ENCODE peak calls at places on chromosomes 1 and 21, in eight cellular contexts. One of them, this sample, is unnamed.

GRCh38 chr1:20123696-20124450 is 4.5 kb upstream of the PLA2G2D start:
- DNase-seq in activated T-cell treated with anti-CD3 and anti-CD28 coated beads, Interleukin-2, amount 50 U/mL, for 72 hours: no peak
- DNase-seq in HS-5: no peak
- DNase-seq in neural progenitor cell: no peak
- DNase-seq in tibial artery: no peak
- DNase-seq in CD4-positive, alpha-beta T cell: no peak
- DNase-seq in midbrain: no peak
- DNase-seq in effector memory CD4-positive, alpha-beta T cell: no peak
- DNase-seq in this sample: no peak

GRCh38 chr1:204453141-204453772 is 41.3 kb downstream of the PIK3C2B start:
- DNase-seq in neural progenitor cell: no peak
- DNase-seq in CD4-positive, alpha-beta T cell: peak
- DNase-seq in activated T-cell treated with anti-CD3 and anti-CD28 coated beads, Interleukin-2, amount 50 U/mL, for 72 hours: peak
- DNase-seq in tibial artery: no peak
- DNase-seq in effector memory CD4-positive, alpha-beta T cell: peak
- DNase-seq in HS-5: no peak
- DNase-seq in midbrain: no peak
- DNase-seq in this sample: no peak

GRCh38 chr1:229093546-229094336 is 177.2 kb upstream of the RAB4A start:
- DNase-seq in activated T-cell treated with anti-CD3 and anti-CD28 coated beads, Interleukin-2, amount 50 U/mL, for 72 hours: no peak
- DNase-seq in midbrain: no peak
- DNase-seq in HS-5: no peak
- DNase-seq in tibial artery: no peak
- DNase-seq in effector memory CD4-positive, alpha-beta T cell: no peak
- DNase-seq in neural progenitor cell: no peak
- DNase-seq in CD4-positive, alpha-beta T cell: no peak
- DNase-seq in this sample: no peak

GRCh38 chr1:213123532-213123931 is 72.5 kb downstream of the RPS6KC1 start:
- DNase-seq in activated T-cell treated with anti-CD3 and anti-CD28 coated beads, Interleukin-2, amount 50 U/mL, for 72 hours: no peak
- DNase-seq in neural progenitor cell: no peak
- DNase-seq in CD4-positive, alpha-beta T cell: no peak
- DNase-seq in effector memory CD4-positive, alpha-beta T cell: no peak
- DNase-seq in HS-5: peak
- DNase-seq in tibial artery: no peak
- DNase-seq in midbrain: no peak
- DNase-seq in this sample: no peak

GRCh38 chr1:248404024-248404423 is 1.2 kb downstream of the OR2T1 start:
- DNase-seq in tibial artery: no peak
- DNase-seq in midbrain: no peak
- DNase-seq in neural progenitor cell: no peak
- DNase-seq in CD4-positive, alpha-beta T cell: no peak
- DNase-seq in effector memory CD4-positive, alpha-beta T cell: no peak
- DNase-seq in HS-5: peak
- DNase-seq in activated T-cell treated with anti-CD3 and anti-CD28 coated beads, Interleukin-2, amount 50 U/mL, for 72 hours: no peak
- DNase-seq in this sample: no peak

GRCh38 chr1:180969429-180969828 is 53.2 kb downstream of the STX6 start:
- DNase-seq in HS-5: no peak
- DNase-seq in midbrain: no peak
- DNase-seq in CD4-positive, alpha-beta T cell: no peak
- DNase-seq in activated T-cell treated with anti-CD3 and anti-CD28 coated beads, Interleukin-2, amount 50 U/mL, for 72 hours: no peak
- DNase-seq in neural progenitor cell: no peak
- DNase-seq in effector memory CD4-positive, alpha-beta T cell: no peak
- DNase-seq in tibial artery: no peak
- DNase-seq in this sample: no peak

GRCh38 chr1:186033744-186034345 is 299.7 kb downstream of the HMCN1 start:
- DNase-seq in HS-5: peak
- DNase-seq in tibial artery: no peak
- DNase-seq in activated T-cell treated with anti-CD3 and anti-CD28 coated beads, Interleukin-2, amount 50 U/mL, for 72 hours: no peak
- DNase-seq in neural progenitor cell: no peak
- DNase-seq in midbrain: no peak
- DNase-seq in effector memory CD4-positive, alpha-beta T cell: no peak
- DNase-seq in CD4-positive, alpha-beta T cell: no peak
- DNase-seq in this sample: no peak

GRCh38 chr21:42565886-42566523 is 52.4 kb downstream of the SLC37A1 start:
- DNase-seq in HS-5: no peak
- DNase-seq in activated T-cell treated with anti-CD3 and anti-CD28 coated beads, Interleukin-2, amount 50 U/mL, for 72 hours: no peak
- DNase-seq in midbrain: no peak
- DNase-seq in tibial artery: peak
- DNase-seq in effector memory CD4-positive, alpha-beta T cell: no peak
- DNase-seq in neural progenitor cell: no peak
- DNase-seq in CD4-positive, alpha-beta T cell: no peak
- DNase-seq in this sample: no peak

GRCh38 chr21:15731243-15731613 is 1.4 kb downstream of the USP25 start:
- DNase-seq in HS-5: no peak
- DNase-seq in effector memory CD4-positive, alpha-beta T cell: no peak
- DNase-seq in tibial artery: no peak
- DNase-seq in activated T-cell treated with anti-CD3 and anti-CD28 coated beads, Interleukin-2, amount 50 U/mL, for 72 hours: no peak
- DNase-seq in neural progenitor cell: no peak
- DNase-seq in midbrain: no peak
- DNase-seq in CD4-positive, alpha-beta T cell: no peak
- DNase-seq in this sample: no peak

GRCh38 chr1:185585770-185586169 is 148.4 kb upstream of the HMCN1 start:
- DNase-seq in neural progenitor cell: no peak
- DNase-seq in HS-5: no peak
- DNase-seq in CD4-positive, alpha-beta T cell: no peak
- DNase-seq in effector memory CD4-positive, alpha-beta T cell: no peak
- DNase-seq in activated T-cell treated with anti-CD3 and anti-CD28 coated beads, Interleukin-2, amount 50 U/mL, for 72 hours: no peak
- DNase-seq in midbrain: no peak
- DNase-seq in tibial artery: no peak
- DNase-seq in this sample: no peak

GRCh38 chr1:220219136-220219442 is 53.2 kb downstream of the RAB3GAP2 start:
- DNase-seq in midbrain: no peak
- DNase-seq in effector memory CD4-positive, alpha-beta T cell: no peak
- DNase-seq in neural progenitor cell: no peak
- DNase-seq in CD4-positive, alpha-beta T cell: no peak
- DNase-seq in activated T-cell treated with anti-CD3 and anti-CD28 coated beads, Interleukin-2, amount 50 U/mL, for 72 hours: no peak
- DNase-seq in HS-5: no peak
- DNase-seq in tibial artery: no peak
- DNase-seq in this sample: no peak

GRCh38 chr1:114299331-114300005 is 145.8 kb upstream of the SYT6 start:
- DNase-seq in CD4-positive, alpha-beta T cell: no peak
- DNase-seq in effector memory CD4-positive, alpha-beta T cell: no peak
- DNase-seq in midbrain: no peak
- DNase-seq in neural progenitor cell: no peak
- DNase-seq in tibial artery: no peak
- DNase-seq in HS-5: no peak
- DNase-seq in activated T-cell treated with anti-CD3 and anti-CD28 coated beads, Interleukin-2, amount 50 U/mL, for 72 hours: no peak
- DNase-seq in this sample: no peak

GRCh38 chr1:160629286-160630210 is 17.3 kb downstream of the SLAMF1 start:
- DNase-seq in HS-5: no peak
- DNase-seq in effector memory CD4-positive, alpha-beta T cell: peak
- DNase-seq in activated T-cell treated with anti-CD3 and anti-CD28 coated beads, Interleukin-2, amount 50 U/mL, for 72 hours: peak
- DNase-seq in CD4-positive, alpha-beta T cell: peak
- DNase-seq in tibial artery: no peak
- DNase-seq in midbrain: peak
- DNase-seq in neural progenitor cell: no peak
- DNase-seq in this sample: no peak

GRCh38 chr1:246565751-246566127 is 322 bp downstream of the TFB2M start:
- DNase-seq in activated T-cell treated with anti-CD3 and anti-CD28 coated beads, Interleukin-2, amount 50 U/mL, for 72 hours: no peak
- DNase-seq in HS-5: no peak
- DNase-seq in neural progenitor cell: peak
- DNase-seq in tibial artery: no peak
- DNase-seq in effector memory CD4-positive, alpha-beta T cell: no peak
- DNase-seq in midbrain: no peak
- DNase-seq in CD4-positive, alpha-beta T cell: no peak
- DNase-seq in this sample: no peak

GRCh38 chr1:20684050-20684620 is 23.0 kb upstream of the DDOST start:
- DNase-seq in tibial artery: no peak
- DNase-seq in activated T-cell treated with anti-CD3 and anti-CD28 coated beads, Interleukin-2, amount 50 U/mL, for 72 hours: no peak
- DNase-seq in midbrain: no peak
- DNase-seq in HS-5: no peak
- DNase-seq in neural progenitor cell: no peak
- DNase-seq in effector memory CD4-positive, alpha-beta T cell: no peak
- DNase-seq in CD4-positive, alpha-beta T cell: no peak
- DNase-seq in this sample: no peak

GRCh38 chr1:44089371-44090070 is 29.1 kb upstream of the KLF17 start:
- DNase-seq in effector memory CD4-positive, alpha-beta T cell: no peak
- DNase-seq in CD4-positive, alpha-beta T cell: no peak
- DNase-seq in tibial artery: no peak
- DNase-seq in HS-5: no peak
- DNase-seq in activated T-cell treated with anti-CD3 and anti-CD28 coated beads, Interleukin-2, amount 50 U/mL, for 72 hours: no peak
- DNase-seq in neural progenitor cell: no peak
- DNase-seq in midbrain: no peak
- DNase-seq in this sample: no peak

GRCh38 chr21:41831453-41831831 is 47.7 kb downstream of the PRDM15 start:
- DNase-seq in HS-5: no peak
- DNase-seq in CD4-positive, alpha-beta T cell: no peak
- DNase-seq in tibial artery: no peak
- DNase-seq in midbrain: no peak
- DNase-seq in activated T-cell treated with anti-CD3 and anti-CD28 coated beads, Interleukin-2, amount 50 U/mL, for 72 hours: no peak
- DNase-seq in neural progenitor cell: no peak
- DNase-seq in effector memory CD4-positive, alpha-beta T cell: no peak
- DNase-seq in this sample: no peak

GRCh38 chr1:160219062-160219929 is 14.1 kb downstream of the PEA15 start:
- DNase-seq in CD4-positive, alpha-beta T cell: no peak
- DNase-seq in midbrain: peak
- DNase-seq in neural progenitor cell: peak
- DNase-seq in HS-5: peak
- DNase-seq in tibial artery: peak
- DNase-seq in activated T-cell treated with anti-CD3 and anti-CD28 coated beads, Interleukin-2, amount 50 U/mL, for 72 hours: no peak
- DNase-seq in effector memory CD4-positive, alpha-beta T cell: no peak
- DNase-seq in this sample: peak

GRCh38 chr1:16254263-16254948 is 17.4 kb upstream of the CPLANE2 start:
- DNase-seq in HS-5: no peak
- DNase-seq in effector memory CD4-positive, alpha-beta T cell: no peak
- DNase-seq in midbrain: no peak
- DNase-seq in neural progenitor cell: no peak
- DNase-seq in tibial artery: peak
- DNase-seq in activated T-cell treated with anti-CD3 and anti-CD28 coated beads, Interleukin-2, amount 50 U/mL, for 72 hours: no peak
- DNase-seq in CD4-positive, alpha-beta T cell: no peak
- DNase-seq in this sample: no peak

GRCh38 chr1:189637041-189637440 is 840.6 kb downstream of the BRINP3 start:
- DNase-seq in CD4-positive, alpha-beta T cell: no peak
- DNase-seq in tibial artery: no peak
- DNase-seq in effector memory CD4-positive, alpha-beta T cell: no peak
- DNase-seq in activated T-cell treated with anti-CD3 and anti-CD28 coated beads, Interleukin-2, amount 50 U/mL, for 72 hours: no peak
- DNase-seq in midbrain: no peak
- DNase-seq in neural progenitor cell: no peak
- DNase-seq in HS-5: no peak
- DNase-seq in this sample: no peak

GRCh38 chr1:169115891-169116585 is 9.5 kb downstream of the ATP1B1 start:
- DNase-seq in neural progenitor cell: no peak
- DNase-seq in tibial artery: no peak
- DNase-seq in CD4-positive, alpha-beta T cell: no peak
- DNase-seq in HS-5: no peak
- DNase-seq in effector memory CD4-positive, alpha-beta T cell: no peak
- DNase-seq in activated T-cell treated with anti-CD3 and anti-CD28 coated beads, Interleukin-2, amount 50 U/mL, for 72 hours: peak
- DNase-seq in midbrain: peak
- DNase-seq in this sample: no peak

GRCh38 chr1:18956189-18957135 is at the start of gene IFFO2:
- DNase-seq in CD4-positive, alpha-beta T cell: peak
- DNase-seq in activated T-cell treated with anti-CD3 and anti-CD28 coated beads, Interleukin-2, amount 50 U/mL, for 72 hours: peak
- DNase-seq in tibial artery: peak
- DNase-seq in neural progenitor cell: peak
- DNase-seq in HS-5: peak
- DNase-seq in effector memory CD4-positive, alpha-beta T cell: peak
- DNase-seq in midbrain: peak
- DNase-seq in this sample: peak

GRCh38 chr1:36342426-36343185 is 19.2 kb upstream of the EVA1B start:
- DNase-seq in tibial artery: peak
- DNase-seq in HS-5: peak
- DNase-seq in midbrain: peak
- DNase-seq in CD4-positive, alpha-beta T cell: peak
- DNase-seq in effector memory CD4-positive, alpha-beta T cell: peak
- DNase-seq in neural progenitor cell: peak
- DNase-seq in activated T-cell treated with anti-CD3 and anti-CD28 coated beads, Interleukin-2, amount 50 U/mL, for 72 hours: peak
- DNase-seq in this sample: peak

This sample was measured in G401.